ENCODE peak calls at places on chromosomes 13 and 19, in four cellular contexts. D is GM23338, Q is fibroblast of lung, M is IMR-90. G is an unnamed sample.

GRCh38 chr19:51010066-51010795 is 8.8 kb upstream of the KLK8 start:
- DNase-seq in D (no peak), Q (no peak), M (no peak), G (no peak)

GRCh38 chr19:55070755-55071502 is 4.7 kb upstream of the EPS8L1 start:
- DNase-seq in D (no peak), Q (peak), M (peak), G (no peak)

GRCh38 chr19:4345656-4346383 is 2.5 kb downstream of the MPND start:
- DNase-seq in D (no peak), Q (no peak), M (no peak), G (no peak)

GRCh38 chr19:44542671-44543070 is 13.2 kb upstream of the CEACAM20 start:
- DNase-seq in D (no peak), Q (no peak), M (no peak), G (no peak)

GRCh38 chr19:47609885-47610545 is 1.1 kb downstream of the BICRA start:
- DNase-seq in D (peak), Q (peak), M (peak), G (peak)

GRCh38 chr19:51719251-51719901 is 4.4 kb downstream of the HAS1 start:
- DNase-seq in D (peak), Q (no peak), M (no peak), G (no peak)

GRCh38 chr19:12064266-12065099 is at the start of gene ZNF844:
- DNase-seq in D (peak), Q (peak), M (peak), G (peak)

GRCh38 chr13:20891034-20891433 is 11.5 kb downstream of the XPO4 start:
- DNase-seq in D (no peak), Q (no peak), M (no peak), G (no peak)

GRCh38 chr13:52925775-52926285 is 77.4 kb upstream of the PCDH8 start:
- DNase-seq in D (no peak), Q (no peak), M (no peak), G (no peak)

GRCh38 chr13:30774214-30774730 is 38.9 kb downstream of the ALOX5AP start:
- DNase-seq in D (no peak), Q (no peak), M (no peak), G (no peak)

GRCh38 chr13:80312967-80313366 is 28.0 kb downstream of the SPRY2 start:
- DNase-seq in D (no peak), Q (peak), M (peak), G (no peak)

GRCh38 chr19:17777840-17778620 is 16.9 kb upstream of the B3GNT3 start:
- DNase-seq in D (peak), Q (peak), M (peak), G (no peak)

GRCh38 chr19:40147693-40148347 is 43.4 kb upstream of the MAP3K10 start:
- DNase-seq in D (peak), Q (peak), M (peak), G (peak)

GRCh38 chr19:42115705-42116104 is 16.5 kb downstream of the POU2F2 start:
- DNase-seq in D (no peak), Q (no peak), M (no peak), G (no peak)

GRCh38 chr19:42111811-42112210 is 20.4 kb downstream of the POU2F2 start:
- DNase-seq in D (no peak), Q (peak), M (peak), G (no peak)

GRCh38 chr19:42114412-42114811 is 17.8 kb downstream of the POU2F2 start:
- DNase-seq in D (peak), Q (no peak), M (no peak), G (no peak)

GRCh38 chr19:42115219-42115618 is 17.0 kb downstream of the POU2F2 start:
- DNase-seq in D (no peak), Q (no peak), M (peak), G (no peak)

DNA sequence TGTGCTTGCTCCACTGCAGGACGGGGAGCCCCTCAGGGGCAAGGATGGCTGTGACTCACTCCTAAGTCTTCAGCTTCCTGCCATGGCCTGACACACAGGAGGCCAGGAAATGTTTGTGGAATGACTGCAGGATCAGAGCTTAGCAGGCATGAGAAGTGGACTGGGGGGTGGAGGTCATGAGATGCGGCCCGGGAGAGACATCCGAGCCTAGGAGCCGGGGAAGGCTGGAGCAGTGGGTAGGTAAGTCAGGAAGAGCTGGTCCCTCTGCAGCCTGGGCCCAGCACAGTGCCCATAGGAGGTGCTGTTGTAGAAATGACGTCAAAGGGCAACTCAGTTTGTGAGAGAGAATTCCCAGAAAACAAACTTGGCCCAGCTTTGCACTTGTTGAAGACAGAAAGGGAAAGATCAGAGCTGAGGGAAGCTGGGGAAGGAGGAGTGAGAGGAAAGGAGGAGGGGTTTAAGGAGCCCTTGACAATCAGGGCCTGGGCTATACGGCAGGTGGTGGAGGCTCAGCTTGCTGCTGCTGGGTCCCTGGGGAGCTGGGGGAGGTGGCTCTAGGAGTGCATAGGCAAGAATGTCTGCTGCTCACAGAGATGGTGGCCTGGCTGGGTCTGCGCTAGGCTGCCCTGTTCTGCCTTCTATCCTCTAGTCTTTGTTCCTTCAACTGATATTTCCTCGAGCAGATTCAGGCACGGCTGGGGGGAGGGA is 18.5 kb downstream of the POU2F2 start:
- DNase-seq in D (peak), Q (peak), M (peak), G (no peak)
- TF ChIP-seq CTCF in D (peak), Q (peak), M (peak), G (peak)

GRCh38 chr19:35657904-35658700 is 8.2 kb upstream of the UPK1A start:
- DNase-seq in D (peak), Q (peak), M (no peak), G (no peak)
- TF ChIP-seq CTCF in D (peak), Q (peak), M (no peak), G (no peak)

DNA sequence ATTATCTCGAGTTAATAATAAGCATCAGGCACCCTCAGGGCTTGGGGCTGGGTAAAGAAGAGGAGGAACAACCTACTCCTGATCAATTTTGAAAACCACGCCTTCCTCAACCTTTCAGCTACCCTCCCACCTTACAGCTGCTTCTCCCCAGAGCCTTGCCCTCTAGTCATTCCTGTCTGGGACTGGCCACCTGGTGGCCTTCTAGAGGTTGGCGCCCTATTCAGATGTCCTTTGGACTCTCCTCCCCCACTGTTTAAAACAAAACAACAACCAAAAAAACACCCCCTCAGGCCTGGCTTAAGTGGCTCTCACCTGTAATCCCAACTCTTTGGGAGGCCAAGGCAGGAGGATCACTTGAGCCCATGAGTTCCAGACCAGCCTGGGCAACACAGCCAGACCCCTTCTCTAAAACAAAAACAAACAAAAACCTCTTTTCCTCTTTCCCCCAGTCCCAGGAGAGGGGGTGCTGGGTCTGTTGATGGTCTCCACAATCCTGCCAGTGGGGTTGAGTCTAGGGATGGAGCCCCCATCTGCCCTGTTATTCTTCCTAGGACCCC is 62.3 kb downstream of the CCDC70 start:
- DNase-seq in D (peak), Q (no peak), M (no peak), G (no peak)
- TF ChIP-seq CTCF in D (peak), Q (no peak), M (peak), G (peak)

GRCh38 chr19:35348909-35349611 is 1.4 kb downstream of the FFAR1 start:
- DNase-seq in D (peak), Q (no peak), M (no peak), G (peak)
- TF ChIP-seq CTCF in D (no peak), Q (no peak), M (no peak), G (no peak)